ENCODE peak calls at places on chromosomes 4 and X, in four cellular contexts. N is A549, F is HepG2, C is GM12878. M is an unnamed sample. For H3K4me1, the result is how much of the 10 kb centered on the place peaks cover.

GRCh38 chr4:46432923-46433322 is 43.0 kb upstream of the GABRA2 start:
- ATAC-seq in N (no peak), F (no peak), C (no peak), M (no peak)

GRCh38 chr4:52956691-52957090 is 94.6 kb downstream of the RASL11B start:
- ATAC-seq in N (no peak), F (no peak), C (no peak), M (no peak)

GRCh38 chrX:11836284-11836683 is 78.2 kb downstream of the MSL3 start:
- ATAC-seq in N (no peak), F (no peak), C (peak), M (no peak)

GRCh38 chrX:4268676-4269075 is 555.2 kb upstream of the PRKX start:
- ATAC-seq in N (no peak), F (no peak), C (no peak), M (no peak)

GRCh38 chr4:109945056-109945455 is 32.4 kb downstream of the EGF start:
- ATAC-seq in N (peak), F (peak), C (no peak), M (no peak)

GRCh38 chrX:22105231-22105630 is 73.1 kb downstream of the PHEX start:
- ATAC-seq in N (no peak), F (no peak), C (no peak), M (no peak)

GRCh38 chrX:619812-620493 is 10.6 kb upstream of the SHOX start:
- ATAC-seq in N (no peak), F (no peak), C (no peak), M (no peak)

GRCh38 chrX:67614006-67614405 is 70.2 kb downstream of the AR start:
- ATAC-seq in N (no peak), F (no peak), C (no peak), M (no peak)

GRCh38 chrX:37349131-37350033 is at the start of gene PRRG1:
- ATAC-seq in N (peak), F (peak), C (no peak), M (peak)

GRCh38 chr4:150769235-150769634 is 187.3 kb downstream of the MAB21L2 start:
- ATAC-seq in N (peak), F (peak), C (peak), M (no peak)

GRCh38 chr4:9996319-9997110 is 24.8 kb downstream of the SLC2A9 start:
- ATAC-seq in N (peak), F (peak), C (no peak), M (no peak)

GRCh38 chr4:112418092-112418491 is 97.9 kb downstream of the NEUROG2 start:
- ATAC-seq in N (no peak), F (peak), C (no peak), M (no peak)

GRCh38 chr4:100738388-100739165 is 220.8 kb upstream of the EMCN start:
- ATAC-seq in N (peak), F (no peak), C (peak), M (peak)

GRCh38 chr4:81594495-81595169 is 122.9 kb upstream of the RASGEF1B start:
- ATAC-seq in N (no peak), F (no peak), C (no peak), M (no peak)

GRCh38 chr4:8115916-8116315 is 42.7 kb downstream of the ABLIM2 start:
- ATAC-seq in N (no peak), F (no peak), C (no peak), M (no peak)

GRCh38 chr4:78091534-78091933 is 34.4 kb downstream of the FRAS1 start:
- ATAC-seq in N (no peak), F (no peak), C (no peak), M (no peak)

GRCh38 chrX:20515841-20516461 is 249.2 kb upstream of the RPS6KA3 start:
- ATAC-seq in N (peak), F (no peak), C (peak), M (no peak)

GRCh38 chrX:154468217-154468616 is 10.1 kb downstream of the PLXNA3 start:
- ATAC-seq in N (no peak), F (no peak), C (no peak), M (no peak)

GRCh38 chrX:47683171-47684145 is 24.5 kb upstream of the UXT start:
- ATAC-seq in N (no peak), F (no peak), C (no peak), M (no peak)

GRCh38 chr4:142473960-142474338 is 372.2 kb downstream of the INPP4B start:
- ATAC-seq in N (peak), F (no peak), C (peak), M (peak)

GRCh38 chrX:2677764-2678163 is 13.3 kb upstream of the CD99 start:
- ATAC-seq in N (peak), F (peak), C (no peak), M (peak)

GRCh38 chrX:108439434-108439883 is at the start of gene COL4A5:
- ATAC-seq in N (peak), F (peak), C (no peak), M (peak)

GRCh38 chrX:154649864-154650510 is 3.4 kb downstream of the CTAG2 start:
- ATAC-seq in N (no peak), F (no peak), C (no peak), M (no peak)

GRCh38 chrX:119698835-119699234 is 5.9 kb upstream of the SEPTIN6 start:
- ATAC-seq in N (peak), F (no peak), C (peak), M (no peak)

GRCh38 chr4:154720618-154721267 is 23.1 kb upstream of the LRAT start:
- ATAC-seq in N (no peak), F (no peak), C (no peak), M (no peak)

GRCh38 chr4:6291784-6292297 is 22.2 kb downstream of the WFS1 start:
- ATAC-seq in N (no peak), F (no peak), C (no peak), M (peak)

GRCh38 chr4:26204249-26204825 is 116.5 kb upstream of the RBPJ start:
- ATAC-seq in N (no peak), F (no peak), C (peak), M (no peak)

GRCh38 chr4:5882947-5883346 is 9.9 kb downstream of the CRMP1 start:
- ATAC-seq in N (no peak), F (no peak), C (no peak), M (no peak)

GRCh38 chr4:168028568-168028967 is 63.8 kb upstream of the ANXA10 start:
- ATAC-seq in N (peak), F (no peak), C (no peak), M (no peak)

GRCh38 chr4:183164963-183165362 is 65.9 kb downstream of the WWC2 start:
- ATAC-seq in N (peak), F (peak), C (no peak), M (no peak)

GRCh38 chr4:102627831-102628523 is 126.8 kb downstream of the NFKB1 start:
- ATAC-seq in N (peak), F (no peak), C (peak), M (no peak)

GRCh38 chr4:2067446-2068197 is 8.5 kb downstream of the NAT8L start:
- ATAC-seq in N (peak), F (peak), C (no peak), M (no peak)

GRCh38 chr4:31573554-31573953 is 853.4 kb downstream of the PCDH7 start:
- ATAC-seq in N (no peak), F (no peak), C (no peak), M (no peak)
- H3K4me3 ChIP-seq in N (no peak), F (no peak), C (no peak), M (no peak)

GRCh38 chrX:14440109-14440508 is 89.2 kb upstream of the GLRA2 start:
- ATAC-seq in N (no peak), F (no peak), C (no peak), M (no peak)
- TF ChIP-seq EP300 in N (no peak), F (no peak), C (no peak), M (no peak)

DNA sequence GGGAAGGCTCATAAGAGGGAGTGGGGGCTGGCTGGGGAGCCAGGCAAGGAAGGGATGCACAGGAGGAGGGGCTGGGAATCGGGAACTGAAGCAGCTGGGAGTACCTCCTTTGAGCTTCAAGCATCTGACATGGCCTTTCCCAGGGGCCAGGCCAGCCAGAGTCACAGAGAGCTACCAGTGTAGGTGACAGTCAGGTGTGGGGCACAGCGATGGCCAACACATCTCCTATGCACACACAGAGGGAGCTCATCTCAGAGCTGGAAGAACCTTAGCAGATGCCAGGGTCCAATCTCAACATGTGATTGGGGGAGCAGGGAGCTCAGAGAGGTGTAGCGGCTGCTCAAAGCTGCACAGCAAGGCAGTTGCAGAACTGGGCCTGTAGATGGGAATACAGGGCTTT is 143.7 kb downstream of the PJA1 start:
- ATAC-seq in N (no peak), F (no peak), C (no peak), M (no peak)
- H3K4me1 ChIP-seq in N (under half), F (under half), C (under half), M (under half)

DNA sequence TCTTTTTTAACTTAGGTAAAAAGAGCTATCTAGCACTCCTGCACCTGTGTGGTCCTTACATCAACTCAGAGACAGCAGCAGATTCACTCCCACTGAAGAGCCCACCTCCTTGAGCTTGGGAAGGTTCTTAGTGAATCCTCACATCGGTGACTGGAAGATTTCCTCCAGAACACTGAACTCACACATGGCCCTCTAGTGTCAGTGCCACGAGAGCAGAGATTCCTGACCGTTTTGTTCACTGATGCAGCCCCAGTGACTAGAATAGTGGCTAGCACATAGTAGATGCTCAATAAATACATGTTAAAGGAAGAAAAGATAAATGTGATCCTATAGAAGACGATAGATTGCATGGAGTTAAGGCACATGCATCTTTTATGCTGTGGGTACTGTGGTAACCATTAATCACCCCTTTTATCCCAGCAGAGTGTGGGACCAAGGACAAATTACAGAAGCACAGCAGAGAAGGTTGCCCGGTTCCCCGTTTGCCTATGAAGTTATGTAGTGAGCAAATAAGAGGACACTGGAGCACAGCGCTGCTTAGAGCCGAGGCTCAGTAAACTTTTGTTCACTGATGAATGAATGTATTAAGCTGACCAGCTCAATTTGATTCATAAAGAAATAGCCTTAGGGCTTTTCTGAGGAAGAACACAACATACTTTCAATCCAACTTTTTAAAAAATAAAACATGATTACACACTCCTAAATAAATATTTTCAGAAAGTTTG is 8.7 kb downstream of the GASK1B start:
- ATAC-seq in N (no peak), F (peak), C (no peak), M (no peak)
- H3K4me3 ChIP-seq in N (no peak), F (no peak), C (no peak), M (no peak)

GRCh38 chr4:176448761-176449160 is 129.0 kb downstream of the SPCS3 start:
- ATAC-seq in N (no peak), F (no peak), C (no peak), M (no peak)
- TF ChIP-seq EP300 in N (no peak), F (no peak), C (no peak), M (no peak)

GRCh38 chr4:51851937-51852290 is 9.0 kb downstream of the DCUN1D4 start:
- ATAC-seq in N (no peak), F (no peak), C (no peak), M (no peak)

GRCh38 chr4:51855751-51856150 is 12.8 kb downstream of the DCUN1D4 start:
- ATAC-seq in N (no peak), F (no peak), C (no peak), M (no peak)

GRCh38 chr4:51855270-51855669 is 12.3 kb downstream of the DCUN1D4 start:
- ATAC-seq in N (no peak), F (no peak), C (no peak), M (no peak)

GRCh38 chr4:51851090-51851936 is 8.4 kb downstream of the DCUN1D4 start:
- ATAC-seq in N (no peak), F (no peak), C (peak), M (no peak)

GRCh38 chr4:51853027-51853682 is 10.2 kb downstream of the DCUN1D4 start:
- ATAC-seq in N (peak), F (peak), C (peak), M (peak)
- H3K4me1 ChIP-seq in N (under half), F (under half), C (under half), M (half or more)

M was measured in gastroesophageal sphincter.